ENCODE peak calls at places on chromosomes 5 and 9, in seven cellular contexts. E is H1, Q is SK-N-SH, T is K562, L is GM12878, S is HCT116, Y is HepG2. D is an unnamed sample.

GRCh38 chr5:149837680-149838269 is 106.8 kb downstream of the PDE6A start:
- DNase-seq in E (peak; percentile 41), Q (peak; percentile 88), T (peak; percentile 77), L (no peak), S (peak; percentile 54), Y (peak; percentile 54), D (peak; percentile 83)

GRCh38 chr9:73411494-73411893 is 259.8 kb downstream of the ANXA1 start:
- DNase-seq in E (no peak), Q (no peak), T (no peak), L (no peak), S (no peak), Y (no peak), D (no peak)

GRCh38 chr5:180027449-180028089 is 44.0 kb downstream of the RNF130 start:
- DNase-seq in E (no peak), Q (no peak), T (no peak), L (no peak), S (no peak), Y (no peak), D (no peak)

GRCh38 chr5:14760548-14761002 is 96.1 kb downstream of the OTULIN start:
- DNase-seq in E (no peak), Q (no peak), T (no peak), L (no peak), S (no peak), Y (peak; percentile 73), D (no peak)

GRCh38 chr9:135037521-135038250 is 49.8 kb upstream of the OLFM1 start:
- DNase-seq in E (no peak), Q (no peak), T (no peak), L (no peak), S (no peak), Y (no peak), D (no peak)

GRCh38 chr9:137437691-137438590 is 3.2 kb downstream of the ENTPD8 start:
- DNase-seq in E (no peak), Q (peak; percentile 21), T (no peak), L (no peak), S (no peak), Y (no peak), D (no peak)

GRCh38 chr9:129275626-129276247 is 97.7 kb upstream of the IER5L start:
- DNase-seq in E (no peak), Q (no peak), T (no peak), L (no peak), S (no peak), Y (no peak), D (peak; percentile 87)

GRCh38 chr5:80763211-80763610 is 108.4 kb upstream of the DHFR start:
- DNase-seq in E (no peak), Q (no peak), T (no peak), L (no peak), S (no peak), Y (no peak), D (no peak)

GRCh38 chr5:168227973-168228615 is 63.4 kb upstream of the WWC1 start:
- DNase-seq in E (no peak), Q (no peak), T (no peak), L (peak; percentile 64), S (no peak), Y (no peak), D (no peak)

GRCh38 chr5:157384971-157385709 is 74.9 kb upstream of the NIPAL4 start:
- DNase-seq in E (peak; percentile 51), Q (peak; percentile 72), T (no peak), L (no peak), S (no peak), Y (no peak), D (peak; percentile 86)

GRCh38 chr9:96420468-96421219 is 2.5 kb upstream of the ZNF367 start:
- DNase-seq in E (peak; percentile 70), Q (no peak), T (no peak), L (peak; percentile 61), S (peak; percentile 84), Y (peak; percentile 97), D (no peak)

GRCh38 chr5:133118741-133119140 is 66.9 kb downstream of the HSPA4 start:
- DNase-seq in E (no peak), Q (no peak), T (no peak), L (no peak), S (no peak), Y (no peak), D (no peak)

GRCh38 chr9:1025131-1025530 is 25.0 kb upstream of the DMRT2 start:
- DNase-seq in E (no peak), Q (no peak), T (no peak), L (no peak), S (no peak), Y (no peak), D (no peak)

GRCh38 chr5:98844865-98845264 is 71.4 kb downstream of the RGMB start:
- DNase-seq in E (no peak), Q (no peak), T (no peak), L (no peak), S (no peak), Y (no peak), D (no peak)

GRCh38 chr5:98840946-98841345 is 67.5 kb downstream of the RGMB start:
- DNase-seq in E (no peak), Q (no peak), T (no peak), L (no peak), S (no peak), Y (no peak), D (no peak)

GRCh38 chr5:98845878-98846277 is 72.4 kb downstream of the RGMB start:
- DNase-seq in E (no peak), Q (no peak), T (no peak), L (no peak), S (no peak), Y (no peak), D (no peak)

GRCh38 chr5:98846526-98846925 is 73.1 kb downstream of the RGMB start:
- DNase-seq in E (no peak), Q (no peak), T (no peak), L (no peak), S (no peak), Y (no peak), D (peak; percentile 4)

GRCh38 chr5:98843481-98843880 is 70.0 kb downstream of the RGMB start:
- DNase-seq in E (no peak), Q (no peak), T (no peak), L (no peak), S (peak; percentile 2), Y (no peak), D (no peak)
- TF ChIP-seq JUND in E (no peak), Q (no peak), T (no peak), L (no peak), S (no peak), Y (no peak), D (no peak)

GRCh38 chr5:39639618-39640078 is 214.9 kb upstream of the DAB2 start:
- DNase-seq in E (no peak), Q (no peak), T (no peak), L (no peak), S (no peak), Y (no peak), D (no peak)
- TF ChIP-seq JUND in E (no peak), Q (no peak), T (no peak), L (no peak), S (no peak), Y (no peak), D (no peak)

GRCh38 chr9:133351908-133352634 is 4.1 kb downstream of the RPL7A start:
- DNase-seq in E (peak; percentile 65), Q (peak; percentile 71), T (peak; percentile 79), L (no peak), S (no peak), Y (peak; percentile 74), D (no peak)
- TF ChIP-seq JUND in E (no peak), Q (no peak), T (no peak), L (no peak), S (no peak), Y (no peak), D (no peak)

GRCh38 chr9:124007468-124008306 is 3.9 kb upstream of the LHX2 start:
- DNase-seq in E (no peak), Q (no peak), T (no peak), L (no peak), S (no peak), Y (no peak), D (no peak)

GRCh38 chr9:124007157-124007460 is 4.5 kb upstream of the LHX2 start:
- DNase-seq in E (no peak), Q (no peak), T (no peak), L (no peak), S (no peak), Y (no peak), D (no peak)

GRCh38 chr9:124009835-124010226 is 1.7 kb upstream of the LHX2 start:
- DNase-seq in E (no peak), Q (no peak), T (no peak), L (no peak), S (no peak), Y (no peak), D (no peak)

GRCh38 chr9:124008855-124009834 is 2.4 kb upstream of the LHX2 start:
- DNase-seq in E (no peak), Q (no peak), T (no peak), L (no peak), S (no peak), Y (no peak), D (peak; percentile 81)

GRCh38 chr9:124008307-124008854 is 3.2 kb upstream of the LHX2 start:
- DNase-seq in E (no peak), Q (peak; percentile 54), T (no peak), L (no peak), S (peak; percentile 10), Y (no peak), D (no peak)
- TF ChIP-seq JUND in E (no peak), Q (no peak), T (no peak), L (no peak), S (no peak), Y (no peak), D (no peak)

GRCh38 chr9:101172671-101173070 is 144.1 kb downstream of the PLPPR1 start:
- DNase-seq in E (no peak), Q (no peak), T (no peak), L (no peak), S (no peak), Y (no peak), D (no peak)
- TF ChIP-seq JUND in E (no peak), Q (no peak), T (no peak), L (no peak), S (no peak), Y (no peak), D (no peak)

GRCh38 chr5:32506809-32507208 is 62.3 kb upstream of the ZFR start:
- DNase-seq in E (no peak), Q (no peak), T (no peak), L (no peak), S (no peak), Y (no peak), D (no peak)
- TF ChIP-seq JUND in E (no peak), Q (peak; percentile 73), T (no peak), L (no peak), S (no peak), Y (no peak), D (no peak)

DNA sequence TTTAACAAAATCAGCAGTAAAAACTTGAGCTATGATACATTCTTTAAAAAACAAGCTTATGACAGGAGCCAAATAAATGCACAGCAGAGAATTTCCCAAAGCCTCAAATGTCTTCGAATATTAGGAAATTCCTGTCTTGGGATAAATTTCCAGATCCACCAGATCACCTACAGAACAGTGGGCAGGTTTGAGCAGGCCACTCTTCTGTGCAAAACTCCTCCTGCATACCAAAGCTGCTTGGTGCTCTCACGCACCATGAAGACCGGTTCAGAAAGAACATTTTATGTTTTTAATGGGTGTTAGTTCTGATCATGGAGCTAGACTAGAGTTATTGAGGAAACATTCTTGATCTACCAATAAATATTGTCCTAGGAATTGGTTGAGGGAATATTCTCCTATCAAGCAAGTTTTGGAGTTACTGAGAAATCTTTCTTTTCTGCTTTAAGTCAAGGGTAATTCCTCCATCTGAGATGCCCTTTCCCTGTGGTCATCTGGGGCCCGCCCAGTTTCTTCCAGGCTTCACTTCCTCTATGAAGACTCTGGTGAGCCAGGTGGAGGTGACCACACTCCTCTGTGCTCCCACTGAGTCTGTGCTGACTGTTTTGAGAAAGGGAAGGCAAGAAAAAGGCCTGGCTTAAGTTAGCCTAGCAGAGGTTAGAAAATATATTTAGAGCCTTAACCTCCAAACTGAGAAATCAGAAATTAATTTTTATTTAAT is 17.9 kb downstream of the TNFSF15 start:
- DNase-seq in E (no peak), Q (no peak), T (no peak), L (no peak), S (no peak), Y (no peak), D (no peak)
- TF ChIP-seq JUND in E (no peak), Q (no peak), T (no peak), L (no peak), S (no peak), Y (no peak), D (no peak)

D was measured in T47D.